ENCODE peak calls at places on chromosomes 5 and 9, in four cellular contexts. One of them, this sample, is unnamed.
A peak's percentile ranks its signal among the peaks of the same experiment; 100 is the strongest.

GRCh38 chr9:113387560-113388230 is 10.9 kb upstream of the HDHD3 start:
- DNase-seq in astrocyte of the spinal cord: no peak
- DNase-seq in mucosa of descending colon: peak; percentile 67
- DNase-seq in left lung: no peak
- DNase-seq in this sample: no peak

GRCh38 chr5:45162974-45163373 is 354.2 kb downstream of the MRPS30 start:
- DNase-seq in astrocyte of the spinal cord: no peak
- DNase-seq in mucosa of descending colon: no peak
- DNase-seq in left lung: no peak
- DNase-seq in this sample: no peak

GRCh38 chr5:112367400-112367799 is 51.7 kb downstream of the EPB41L4A start:
- DNase-seq in astrocyte of the spinal cord: no peak
- DNase-seq in mucosa of descending colon: no peak
- DNase-seq in left lung: no peak
- DNase-seq in this sample: no peak

GRCh38 chr5:180056153-180056552 is 15.4 kb downstream of the RNF130 start:
- DNase-seq in astrocyte of the spinal cord: no peak
- DNase-seq in mucosa of descending colon: no peak
- DNase-seq in left lung: no peak
- DNase-seq in this sample: no peak

GRCh38 chr5:57033103-57033502 is 81.2 kb upstream of the MIER3 start:
- DNase-seq in astrocyte of the spinal cord: no peak
- DNase-seq in mucosa of descending colon: peak; percentile 77
- DNase-seq in left lung: no peak
- DNase-seq in this sample: no peak

GRCh38 chr5:171420429-171421231 is 1.2 kb downstream of the FGF18 start:
- DNase-seq in astrocyte of the spinal cord: peak; percentile 82
- DNase-seq in mucosa of descending colon: peak; percentile 72
- DNase-seq in left lung: peak; percentile 85
- DNase-seq in this sample: peak; percentile 85

GRCh38 chr5:18404039-18404438 is 769.8 kb downstream of the TAF11L14 start:
- DNase-seq in astrocyte of the spinal cord: no peak
- DNase-seq in mucosa of descending colon: no peak
- DNase-seq in left lung: no peak
- DNase-seq in this sample: no peak

GRCh38 chr9:35852267-35852815 is 17.9 kb downstream of the OR13J1 start:
- DNase-seq in astrocyte of the spinal cord: no peak
- DNase-seq in mucosa of descending colon: no peak
- DNase-seq in left lung: no peak
- DNase-seq in this sample: no peak

DNA sequence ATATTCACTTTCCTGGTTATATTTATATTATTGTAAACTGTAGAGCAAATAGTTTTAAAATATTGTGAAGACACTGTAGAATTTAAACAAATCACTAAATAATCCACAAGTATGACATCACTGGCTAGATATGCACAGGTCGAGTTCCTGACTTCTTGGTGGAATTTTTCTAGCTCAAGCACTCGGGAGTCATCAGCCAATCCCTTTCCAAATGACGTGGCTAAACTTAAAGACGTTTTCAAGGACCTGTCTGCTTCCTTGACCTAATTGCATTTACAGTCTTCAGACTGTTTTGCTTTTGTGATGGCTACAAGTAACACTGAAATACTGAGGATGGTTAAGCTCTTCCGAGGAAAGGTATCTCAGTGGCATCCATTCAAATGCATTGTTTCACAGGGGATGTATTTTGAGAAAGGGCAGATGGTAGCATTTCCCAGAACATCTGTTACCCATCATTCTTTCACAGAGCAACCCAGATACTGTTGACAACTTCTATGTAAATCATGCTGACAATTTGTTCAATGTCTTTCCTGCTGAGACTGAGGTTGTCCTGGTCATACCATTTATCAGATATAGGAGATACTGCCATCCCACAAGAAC is 262.8 kb downstream of the CDH10 start:
- DNase-seq in astrocyte of the spinal cord: peak; percentile 13
- DNase-seq in mucosa of descending colon: no peak
- DNase-seq in left lung: no peak
- DNase-seq in this sample: no peak
- H3K4me3 ChIP-seq in astrocyte of the spinal cord: no peak overlapping the region
- H3K4me3 ChIP-seq in mucosa of descending colon: no peak overlapping the region
- H3K4me3 ChIP-seq in left lung: no peak overlapping the region
- H3K4me3 ChIP-seq in this sample: no peak overlapping the region

GRCh38 chr5:105392122-105392709 is 1829.6 kb upstream of the NUDT12 start:
- DNase-seq in astrocyte of the spinal cord: no peak
- DNase-seq in mucosa of descending colon: peak; percentile 40
- DNase-seq in left lung: no peak
- DNase-seq in this sample: peak; percentile 32
- H3K4me3 ChIP-seq in astrocyte of the spinal cord: no peak overlapping the region
- H3K4me3 ChIP-seq in mucosa of descending colon: no peak overlapping the region
- H3K4me3 ChIP-seq in left lung: no peak overlapping the region
- H3K4me3 ChIP-seq in this sample: no peak overlapping the region

DNA sequence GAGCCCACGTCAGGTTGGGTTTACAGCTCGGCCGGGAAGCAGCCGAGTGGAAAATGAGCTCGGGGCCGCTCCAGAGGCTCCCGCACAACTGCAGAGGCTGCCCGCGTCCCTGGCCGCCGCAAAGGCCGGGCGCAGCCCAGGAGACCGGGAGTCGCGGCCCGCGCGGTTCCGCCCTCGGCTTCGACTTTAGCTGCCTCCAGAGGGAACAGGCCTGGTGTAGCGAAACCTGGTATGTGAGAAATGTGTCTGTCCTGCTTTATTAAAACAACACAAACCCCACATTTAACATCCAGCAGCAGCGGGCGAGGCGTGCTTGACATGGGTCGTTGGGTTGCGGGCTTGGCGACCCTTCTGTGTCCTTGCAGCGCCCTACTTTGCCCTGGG is 66.2 kb downstream of the FOXD1 start:
- DNase-seq in astrocyte of the spinal cord: no peak
- DNase-seq in mucosa of descending colon: no peak
- DNase-seq in left lung: no peak
- DNase-seq in this sample: no peak
- H3K4me3 ChIP-seq in astrocyte of the spinal cord: no peak overlapping the region
- H3K4me3 ChIP-seq in mucosa of descending colon: no peak overlapping the region
- H3K4me3 ChIP-seq in left lung: no peak overlapping the region
- H3K4me3 ChIP-seq in this sample: peak overlapping the region; percentile 34

GRCh38 chr5:149002761-149003689 is 59.8 kb downstream of the SH3TC2 start:
- DNase-seq in astrocyte of the spinal cord: peak; percentile 57
- DNase-seq in mucosa of descending colon: no peak
- DNase-seq in left lung: no peak
- DNase-seq in this sample: no peak
- H3K4me3 ChIP-seq in astrocyte of the spinal cord: no peak overlapping the region
- H3K4me3 ChIP-seq in mucosa of descending colon: no peak overlapping the region
- H3K4me3 ChIP-seq in left lung: no peak overlapping the region
- H3K4me3 ChIP-seq in this sample: no peak overlapping the region

GRCh38 chr5:122909470-122910100 is 64.2 kb downstream of the SNX24 start:
- DNase-seq in astrocyte of the spinal cord: no peak
- DNase-seq in mucosa of descending colon: no peak
- DNase-seq in left lung: no peak
- DNase-seq in this sample: no peak
- H3K4me3 ChIP-seq in astrocyte of the spinal cord: no peak overlapping the region
- H3K4me3 ChIP-seq in mucosa of descending colon: no peak overlapping the region
- H3K4me3 ChIP-seq in left lung: no peak overlapping the region
- H3K4me3 ChIP-seq in this sample: no peak overlapping the region

DNA sequence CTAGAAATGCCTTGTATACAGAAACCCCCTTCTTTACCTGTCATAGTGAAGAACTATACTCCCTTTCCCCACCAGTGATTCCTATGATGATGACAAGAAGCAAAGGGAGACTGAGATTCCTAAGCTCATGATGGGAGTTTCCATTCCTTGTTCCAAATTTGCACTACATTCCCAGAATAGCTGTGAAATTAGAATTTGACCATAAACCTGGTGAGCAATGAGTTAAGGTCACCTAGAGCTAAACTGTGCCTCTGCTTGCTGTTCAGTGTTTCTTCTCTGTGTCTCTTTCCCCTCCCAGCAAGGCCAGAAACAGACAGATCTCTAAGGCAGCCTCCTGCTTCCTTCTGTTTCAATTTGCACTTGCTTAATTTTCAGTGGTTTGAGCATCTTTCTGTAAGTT is 332.1 kb downstream of the PIK3R1 start:
- DNase-seq in astrocyte of the spinal cord: no peak
- DNase-seq in mucosa of descending colon: no peak
- DNase-seq in left lung: no peak
- DNase-seq in this sample: no peak
- H3K4me3 ChIP-seq in astrocyte of the spinal cord: no peak overlapping the region
- H3K4me3 ChIP-seq in mucosa of descending colon: no peak overlapping the region
- H3K4me3 ChIP-seq in left lung: no peak overlapping the region
- H3K4me3 ChIP-seq in this sample: no peak overlapping the region

GRCh38 chr5:1316941-1317340 is 22.1 kb upstream of the TERT start:
- DNase-seq in astrocyte of the spinal cord: no peak
- DNase-seq in mucosa of descending colon: no peak
- DNase-seq in left lung: no peak
- DNase-seq in this sample: peak; percentile 10

GRCh38 chr5:1316588-1316902 is 21.7 kb upstream of the TERT start:
- DNase-seq in astrocyte of the spinal cord: no peak
- DNase-seq in mucosa of descending colon: no peak
- DNase-seq in left lung: no peak
- DNase-seq in this sample: no peak

GRCh38 chr5:1315018-1315708 is 20.3 kb upstream of the TERT start:
- DNase-seq in astrocyte of the spinal cord: no peak
- DNase-seq in mucosa of descending colon: no peak
- DNase-seq in left lung: no peak
- DNase-seq in this sample: peak; percentile 29

GRCh38 chr5:1314564-1314982 is 19.7 kb upstream of the TERT start:
- DNase-seq in astrocyte of the spinal cord: no peak
- DNase-seq in mucosa of descending colon: no peak
- DNase-seq in left lung: no peak
- DNase-seq in this sample: peak; percentile 43

DNA sequence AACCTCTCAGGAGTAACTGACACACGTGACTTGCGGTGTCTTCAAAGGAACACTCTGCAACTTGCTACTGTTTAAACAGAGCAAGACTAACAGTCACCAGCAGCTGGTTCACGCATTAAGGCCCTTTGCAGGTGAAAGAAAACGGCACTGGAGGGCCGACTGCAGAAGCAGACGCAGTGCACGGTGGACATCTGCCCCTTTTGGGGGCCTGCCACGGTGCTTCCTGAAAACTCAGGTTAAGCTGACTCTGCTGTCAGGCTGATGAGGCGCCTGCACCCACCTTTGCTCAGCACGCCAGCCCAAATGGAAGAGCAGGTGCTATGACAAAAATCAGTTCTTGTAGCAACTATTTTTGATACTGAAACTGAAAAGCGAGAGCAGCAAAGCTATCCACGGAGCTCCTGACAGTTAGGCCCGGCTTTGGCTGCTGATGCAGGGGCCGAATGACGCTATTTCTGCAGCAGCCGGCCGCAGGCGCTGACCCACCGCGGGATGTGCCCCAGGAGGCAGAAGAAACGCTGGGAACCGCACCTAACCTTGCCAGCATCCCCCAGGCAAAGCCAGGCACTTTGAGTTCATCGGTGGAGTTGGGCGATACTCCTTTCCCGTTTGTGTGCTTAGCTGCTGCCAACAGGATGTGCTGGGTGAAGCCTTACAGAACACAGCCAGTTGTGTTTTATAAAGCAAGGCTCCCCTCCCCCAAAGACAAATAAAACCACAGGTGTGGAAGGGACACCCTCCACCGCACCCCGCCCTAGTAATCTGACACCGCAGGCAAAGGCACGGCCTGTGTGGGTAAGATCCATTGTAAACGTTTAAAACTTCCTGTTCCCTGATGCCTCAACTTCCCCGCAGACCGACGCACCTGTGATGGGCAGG is 21.1 kb upstream of the TERT start:
- DNase-seq in astrocyte of the spinal cord: peak; percentile 2
- DNase-seq in mucosa of descending colon: peak; percentile 92
- DNase-seq in left lung: peak; percentile 80
- DNase-seq in this sample: peak; percentile 81
- H3K4me3 ChIP-seq in astrocyte of the spinal cord: no peak overlapping the region
- H3K4me3 ChIP-seq in mucosa of descending colon: no peak overlapping the region
- H3K4me3 ChIP-seq in left lung: no peak overlapping the region
- H3K4me3 ChIP-seq in this sample: peak overlapping the region; percentile 42

GRCh38 chr9:105050296-105050695 is 122.3 kb upstream of the ABCA1 start:
- DNase-seq in astrocyte of the spinal cord: no peak
- DNase-seq in mucosa of descending colon: no peak
- DNase-seq in left lung: no peak
- DNase-seq in this sample: no peak
- H3K4me3 ChIP-seq in astrocyte of the spinal cord: no peak overlapping the region
- H3K4me3 ChIP-seq in mucosa of descending colon: no peak overlapping the region
- H3K4me3 ChIP-seq in left lung: no peak overlapping the region
- H3K4me3 ChIP-seq in this sample: no peak overlapping the region